ENCODE peak calls at places on chromosomes 2 and 18, in seven cellular contexts. H is right lobe of liver, A is upper lobe of left lung, Q is AG09309, N is astrocyte, D is sigmoid colon, L is BE2C. S is an unnamed sample.

GRCh38 chr18:48410095-48410920 is 1.1 kb upstream of the ZBTB7C start:
- DNase-seq in D (peak), Q (no peak), N (peak), H (peak), L (peak), A (peak), S (peak)

GRCh38 chr2:230944123-230944653 is 19.1 kb upstream of the GPR55 start:
- DNase-seq in D (no peak), H (no peak), N (no peak), Q (no peak), A (no peak), L (no peak), S (no peak)

GRCh38 chr2:203330434-203330833 is 2.2 kb downstream of the ABI2 start:
- DNase-seq in N (peak), D (no peak), L (no peak), H (no peak), Q (peak), A (no peak), S (peak)

GRCh38 chr2:159265171-159265576 is 21.3 kb downstream of the WDSUB1 start:
- DNase-seq in N (peak), A (no peak), H (no peak), L (no peak), Q (peak), D (no peak), S (peak)

GRCh38 chr2:210611466-210611865 is 55.1 kb downstream of the CPS1 start:
- DNase-seq in L (no peak), Q (no peak), H (no peak), D (no peak), N (no peak), A (no peak), S (no peak)

GRCh38 chr2:37616674-37616999 is 54.8 kb downstream of the CDC42EP3 start:
- DNase-seq in L (no peak), Q (peak), H (no peak), N (peak), D (no peak), A (no peak), S (peak)

GRCh38 chr2:197232010-197232409 is 78.6 kb downstream of the ANKRD44 start:
- DNase-seq in L (no peak), D (no peak), H (no peak), A (no peak), Q (no peak), N (no peak), S (no peak)

GRCh38 chr2:134148172-134148571 is 105.7 kb upstream of the MGAT5 start:
- DNase-seq in H (no peak), L (no peak), A (no peak), N (no peak), Q (no peak), D (no peak), S (no peak)

GRCh38 chr2:201149064-201149820 is 33.3 kb downstream of the CFLAR start:
- DNase-seq in N (peak), D (no peak), L (no peak), A (no peak), Q (peak), H (no peak), S (peak)

GRCh38 chr2:236395067-236395466 is 130.9 kb upstream of the ASB18 start:
- DNase-seq in H (no peak), N (no peak), A (no peak), D (no peak), L (no peak), Q (no peak), S (no peak)

GRCh38 chr18:46294751-46295150 is 190.6 kb downstream of the HAUS1 start:
- DNase-seq in D (no peak), Q (no peak), L (no peak), H (peak), A (no peak), N (no peak), S (no peak)

GRCh38 chr2:133576714-133577113 is 8.5 kb upstream of the NCKAP5 start:
- DNase-seq in L (no peak), Q (no peak), A (no peak), N (no peak), D (no peak), H (no peak), S (no peak)

GRCh38 chr2:48734576-48735303 is 20.8 kb downstream of the LHCGR start:
- DNase-seq in L (no peak), A (no peak), N (no peak), H (no peak), D (no peak), Q (no peak), S (peak)

GRCh38 chr2:46171441-46171953 is 125.7 kb upstream of the EPAS1 start:
- DNase-seq in N (peak), D (no peak), Q (peak), L (no peak), H (peak), A (no peak), S (peak)

GRCh38 chr18:32683044-32683443 is 89.8 kb downstream of the KLHL14 start:
- DNase-seq in D (no peak), H (no peak), L (no peak), A (no peak), N (no peak), Q (no peak), S (no peak)

GRCh38 chr2:10932345-10933151 is 20.8 kb downstream of the KCNF1 start:
- DNase-seq in N (no peak), Q (no peak), D (no peak), A (no peak), H (no peak), L (no peak), S (no peak)

GRCh38 chr2:196935421-196935820 is 8.9 kb upstream of the PGAP1 start:
- DNase-seq in A (no peak), D (no peak), H (no peak), N (no peak), Q (no peak), L (no peak), S (no peak)

GRCh38 chr2:158478237-158478636 is 21.5 kb downstream of the PKP4 start:
- DNase-seq in A (no peak), Q (no peak), L (no peak), N (no peak), D (no peak), H (no peak), S (peak)

GRCh38 chr2:109666466-109666865 is 52.3 kb downstream of the SOWAHC start:
- DNase-seq in D (no peak), N (no peak), A (no peak), L (no peak), Q (no peak), H (no peak), S (no peak)

GRCh38 chr2:109660046-109660860 is 46.1 kb downstream of the SOWAHC start:
- DNase-seq in N (no peak), A (no peak), D (no peak), Q (no peak), L (no peak), H (no peak), S (no peak)

GRCh38 chr2:109663721-109664120 is 49.6 kb downstream of the SOWAHC start:
- DNase-seq in D (peak), L (no peak), A (no peak), Q (peak), H (peak), N (peak), S (peak)

GRCh38 chr2:109659356-109660045 is 45.3 kb downstream of the SOWAHC start:
- DNase-seq in L (no peak), A (peak), H (no peak), Q (no peak), N (no peak), D (no peak), S (no peak)

GRCh38 chr2:109662889-109663288 is 48.7 kb downstream of the SOWAHC start:
- DNase-seq in A (no peak), Q (no peak), N (no peak), D (no peak), L (no peak), H (no peak), S (no peak)
- TF ChIP-seq CTCF in A (no peak), Q (peak), N (no peak), D (no peak), L (no peak), H (peak), S (no peak)

DNA sequence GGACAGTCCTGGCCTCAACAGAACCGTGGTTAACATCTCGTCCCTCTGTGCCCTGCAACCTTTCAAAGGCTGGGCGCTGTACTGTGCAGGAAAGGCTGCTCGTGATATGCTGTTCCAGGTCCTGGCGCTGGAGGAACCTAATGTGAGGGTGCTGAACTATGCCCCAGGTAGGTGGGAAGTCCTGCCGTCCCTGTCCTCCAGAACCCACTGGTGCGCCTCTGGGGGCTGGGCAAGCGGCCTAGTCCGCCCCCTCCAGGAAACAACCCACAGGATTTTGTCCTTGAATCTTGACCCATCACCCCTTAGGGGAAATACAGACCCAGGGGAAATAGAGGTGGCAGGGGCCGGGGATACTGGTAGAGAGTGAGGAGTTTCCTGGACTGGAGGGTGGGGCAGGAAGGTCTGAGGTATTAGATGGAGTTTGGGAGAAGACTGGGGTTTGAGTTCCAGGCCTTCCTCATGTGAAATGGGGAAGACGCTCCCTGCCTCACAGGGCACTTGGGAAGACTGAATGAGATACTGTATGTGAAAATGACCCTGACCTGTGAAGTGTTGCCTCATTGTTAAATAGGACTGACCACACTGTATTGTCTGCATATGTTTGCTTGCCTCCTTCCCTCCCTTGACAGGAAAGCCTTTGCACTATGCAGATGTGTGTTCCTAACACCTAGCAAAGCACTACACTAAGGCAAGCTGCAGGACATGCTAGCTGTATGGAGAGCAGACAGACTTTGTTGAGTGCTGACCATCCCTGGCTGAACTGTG is 1.4 kb downstream of the SPR start:
- DNase-seq in Q (no peak), N (no peak), A (peak), L (no peak), H (no peak), D (no peak), S (no peak)
- H3K4me3 ChIP-seq in Q (no peak), N (no peak), A (no peak), L (no peak), H (peak), D (no peak), S (no peak)

DNA sequence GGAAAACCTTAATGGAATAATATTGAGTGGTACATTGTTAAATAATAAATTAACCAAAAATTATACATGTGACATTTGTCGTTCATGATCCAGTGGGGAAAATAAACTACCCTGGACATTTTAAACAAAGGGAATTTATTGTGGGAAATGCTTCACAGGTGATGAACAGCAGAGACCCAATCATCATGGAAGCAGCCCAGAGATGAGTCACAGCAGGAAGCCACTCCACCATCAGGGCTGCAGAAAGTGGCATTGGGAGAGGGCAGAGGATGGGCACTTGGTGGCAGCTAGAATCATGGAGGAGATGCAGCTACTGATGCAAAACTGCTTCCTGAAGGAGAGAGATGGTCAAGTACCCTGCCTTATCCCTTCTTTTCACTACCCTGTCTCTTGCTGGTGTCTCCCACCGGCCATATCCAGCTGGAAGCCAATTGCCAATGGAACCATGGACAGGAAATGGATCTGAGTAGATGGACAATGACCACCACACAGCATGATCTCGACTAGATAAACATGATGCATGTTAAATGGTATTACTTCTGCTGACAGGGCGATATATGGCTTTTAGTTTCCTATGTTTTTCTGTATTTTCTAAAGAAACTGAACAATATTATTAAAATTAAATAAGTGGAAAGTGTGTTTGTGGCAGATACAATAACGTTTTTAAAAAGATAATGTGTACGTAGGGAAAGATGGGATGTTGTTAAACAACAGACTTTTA is 139.8 kb downstream of the RPIA start:
- DNase-seq in A (no peak), Q (no peak), H (no peak), N (no peak), D (no peak), L (no peak), S (no peak)
- TF ChIP-seq CTCF in A (no peak), Q (no peak), H (no peak), N (no peak), D (no peak), L (no peak), S (no peak)

DNA sequence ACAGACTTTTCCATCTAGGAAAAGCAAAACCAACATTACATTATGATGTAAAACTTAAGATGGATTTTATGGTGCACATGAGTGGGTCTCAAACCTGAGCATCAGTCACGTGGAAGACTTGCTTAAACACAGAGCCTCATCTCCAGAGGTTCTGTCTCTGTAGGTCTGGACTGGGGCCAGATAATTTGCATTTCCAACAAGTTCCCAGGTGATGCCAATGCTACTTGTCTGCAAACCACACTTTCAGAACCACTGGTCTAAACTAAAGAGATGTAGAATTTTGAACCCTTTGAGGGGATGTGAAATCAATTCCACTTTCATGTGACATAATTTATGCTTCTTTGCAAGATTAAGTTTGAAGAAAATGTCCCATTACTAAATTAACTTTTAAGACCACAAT is 522.8 kb downstream of the MBD2 start:
- DNase-seq in Q (no peak), L (no peak), N (no peak), H (no peak), A (no peak), D (no peak), S (no peak)
- H3K4me3 ChIP-seq in Q (no peak), L (no peak), N (no peak), H (no peak), A (no peak), D (no peak), S (no peak)

S was measured in AG10803.